ENCODE peak calls at places on chromosomes 6 and 20, in five cellular contexts. S, G, D, X and Z are unnamed samples.

GRCh38 chr6:144195671-144196070 is 45.4 kb downstream of the STX11 start:
- DNase-seq in S (no peak), G (no peak), D (peak; percentile 41), X (peak; percentile 77), Z (no peak)

GRCh38 chr6:1390805-1391511 is 1.6 kb downstream of the FOXF2 start:
- DNase-seq in S (no peak), G (no peak), D (no peak), X (no peak), Z (no peak)

GRCh38 chr20:47241345-47241781 is 115.1 kb downstream of the ZMYND8 start:
- DNase-seq in S (no peak), G (no peak), D (peak; percentile 97), X (peak; percentile 97), Z (no peak)

GRCh38 chr6:14380421-14380820 is 262.8 kb downstream of the CD83 start:
- DNase-seq in S (no peak), G (no peak), D (no peak), X (peak; percentile 3), Z (no peak)

GRCh38 chr6:157823523-157824370 is 701 bp downstream of the SNX9 start:
- DNase-seq in S (peak; percentile 87), G (peak; percentile 58), D (peak; percentile 43), X (peak; percentile 77), Z (peak; percentile 69)

GRCh38 chr6:106444777-106445507 is 84.4 kb downstream of the CRYBG1 start:
- DNase-seq in S (no peak), G (peak; percentile 39), D (peak; percentile 32), X (peak; percentile 61), Z (no peak)

GRCh38 chr20:35901678-35902544 is 52.4 kb downstream of the SCAND1 start:
- DNase-seq in S (no peak), G (no peak), D (peak; percentile 78), X (peak; percentile 92), Z (no peak)

GRCh38 chr6:22141271-22141745 is 155.5 kb downstream of the PRL start:
- DNase-seq in S (peak; percentile 78), G (no peak), D (no peak), X (peak; percentile 78), Z (no peak)

GRCh38 chr6:167350731-167351655 is 26.1 kb downstream of the TTLL2 start:
- DNase-seq in S (peak; percentile 84), G (peak; percentile 77), D (no peak), X (peak; percentile 41), Z (peak; percentile 28)

GRCh38 chr6:26207248-26207801 is 120.1 kb downstream of the HFE start:
- DNase-seq in S (no peak), G (no peak), D (no peak), X (no peak), Z (no peak)

GRCh38 chr6:85460951-85461805 is 11.3 kb downstream of the NT5E start:
- DNase-seq in S (no peak), G (no peak), D (no peak), X (peak; percentile 82), Z (peak; percentile 49)

GRCh38 chr6:14316911-14317535 is 199.5 kb downstream of the CD83 start:
- DNase-seq in S (no peak), G (no peak), D (no peak), X (no peak), Z (no peak)

GRCh38 chr20:54203281-54203680 is 4.6 kb upstream of the PFDN4 start:
- DNase-seq in S (no peak), G (no peak), D (no peak), X (no peak), Z (no peak)

GRCh38 chr6:158706369-158706982 is 56.6 kb downstream of the SYTL3 start:
- DNase-seq in S (peak; percentile 70), G (peak; percentile 62), D (no peak), X (peak; percentile 41), Z (no peak)

GRCh38 chr6:34189806-34190503 is 44.1 kb upstream of the GRM4 start:
- DNase-seq in S (no peak), G (no peak), D (no peak), X (no peak), Z (no peak)

GRCh38 chr6:34709386-34709785 is 12.8 kb upstream of the ILRUN start:
- DNase-seq in S (peak; percentile 95), G (no peak), D (peak; percentile 33), X (peak; percentile 76), Z (peak; percentile 61)

GRCh38 chr20:15992564-15992963 is 580.7 kb downstream of the KIF16B start:
- DNase-seq in S (no peak), G (no peak), D (no peak), X (peak; percentile 2), Z (no peak)

GRCh38 chr6:47440722-47441121 is 36.9 kb upstream of the CD2AP start:
- DNase-seq in S (no peak), G (peak; percentile 16), D (no peak), X (peak; percentile 3), Z (peak; percentile 37)

GRCh38 chr20:17229256-17229655 is 2.4 kb downstream of the PCSK2 start:
- DNase-seq in S (no peak), G (no peak), D (no peak), X (no peak), Z (no peak)
- H3K4me3 ChIP-seq in S (no peak overlapping the region), G (no peak overlapping the region), D (no peak overlapping the region), X (no peak overlapping the region), Z (no peak overlapping the region)

GRCh38 chr6:134436281-134436815 is 118.4 kb upstream of the SGK1 start:
- DNase-seq in S (peak; percentile 86), G (no peak), D (peak; percentile 84), X (peak; percentile 98), Z (no peak)

GRCh38 chr6:134437376-134437775 is 119.5 kb upstream of the SGK1 start:
- DNase-seq in S (peak; percentile 56), G (no peak), D (no peak), X (peak; percentile 53), Z (no peak)

GRCh38 chr6:134435814-134436280 is 117.9 kb upstream of the SGK1 start:
- DNase-seq in S (no peak), G (no peak), D (no peak), X (no peak), Z (no peak)

GRCh38 chr6:134438825-134439224 is 120.9 kb upstream of the SGK1 start:
- DNase-seq in S (no peak), G (no peak), D (no peak), X (no peak), Z (no peak)

GRCh38 chr6:134436950-134437349 is 119.0 kb upstream of the SGK1 start:
- DNase-seq in S (no peak), G (no peak), D (no peak), X (no peak), Z (no peak)
- H3K27ac ChIP-seq in S (no peak overlapping the region), G (peak overlapping the region; percentile 87), D (peak overlapping the region; percentile 42), X (peak overlapping the region; percentile 94), Z (no peak overlapping the region)

GRCh38 chr20:51400051-51400926 is 142.2 kb downstream of the NFATC2 start:
- DNase-seq in S (no peak), G (no peak), D (no peak), X (no peak), Z (no peak)

GRCh38 chr20:51399138-51399890 is 143.2 kb downstream of the NFATC2 start:
- DNase-seq in S (no peak), G (no peak), D (no peak), X (no peak), Z (no peak)

GRCh38 chr20:51403465-51404220 is 138.9 kb downstream of the NFATC2 start:
- DNase-seq in S (no peak), G (no peak), D (no peak), X (no peak), Z (no peak)

GRCh38 chr20:51404297-51405060 is 138.0 kb downstream of the NFATC2 start:
- DNase-seq in S (no peak), G (no peak), D (no peak), X (peak; percentile 57), Z (no peak)

DNA sequence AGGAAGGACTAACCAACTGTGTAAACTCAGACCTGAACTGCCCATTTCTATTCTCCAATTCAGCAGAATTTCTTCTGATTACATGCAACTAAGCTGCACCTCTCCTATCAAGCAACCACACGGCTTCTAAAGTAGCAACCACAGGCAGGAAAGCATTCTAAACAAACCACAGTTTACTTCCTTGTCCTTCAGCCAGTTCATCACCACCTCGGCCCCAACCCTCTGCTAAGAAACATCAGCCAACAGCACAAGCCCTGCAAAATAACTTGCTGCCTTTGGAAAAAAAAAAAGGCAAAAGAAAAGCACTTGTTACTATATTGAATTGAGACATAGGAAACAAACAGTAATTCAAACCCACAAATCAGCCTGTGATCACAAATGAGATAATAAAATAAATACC is 140.3 kb downstream of the NFATC2 start:
- DNase-seq in S (no peak), G (no peak), D (peak; percentile 39), X (peak; percentile 67), Z (no peak)
- H3K4me3 ChIP-seq in S (no peak overlapping the region), G (no peak overlapping the region), D (no peak overlapping the region), X (no peak overlapping the region), Z (no peak overlapping the region)

GRCh38 chr20:49461894-49462293 is 20.6 kb downstream of the KCNB1 start:
- DNase-seq in S (no peak), G (no peak), D (no peak), X (no peak), Z (no peak)
- H3K27ac ChIP-seq in S (no peak overlapping the region), G (no peak overlapping the region), D (no peak overlapping the region), X (no peak overlapping the region), Z (no peak overlapping the region)

GRCh38 chr6:134510121-134510520 is 192.2 kb upstream of the SGK1 start:
- DNase-seq in S (no peak), G (no peak), D (peak; percentile 34), X (peak; percentile 64), Z (no peak)

GRCh38 chr6:134502614-134503541 is 185.0 kb upstream of the SGK1 start:
- DNase-seq in S (no peak), G (no peak), D (no peak), X (no peak), Z (peak; percentile 83)

GRCh38 chr6:134508862-134509498 is 191.1 kb upstream of the SGK1 start:
- DNase-seq in S (no peak), G (no peak), D (no peak), X (no peak), Z (no peak)

GRCh38 chr6:134503542-134504281 is 185.8 kb upstream of the SGK1 start:
- DNase-seq in S (no peak), G (no peak), D (no peak), X (peak; percentile 39), Z (peak; percentile 46)

DNA sequence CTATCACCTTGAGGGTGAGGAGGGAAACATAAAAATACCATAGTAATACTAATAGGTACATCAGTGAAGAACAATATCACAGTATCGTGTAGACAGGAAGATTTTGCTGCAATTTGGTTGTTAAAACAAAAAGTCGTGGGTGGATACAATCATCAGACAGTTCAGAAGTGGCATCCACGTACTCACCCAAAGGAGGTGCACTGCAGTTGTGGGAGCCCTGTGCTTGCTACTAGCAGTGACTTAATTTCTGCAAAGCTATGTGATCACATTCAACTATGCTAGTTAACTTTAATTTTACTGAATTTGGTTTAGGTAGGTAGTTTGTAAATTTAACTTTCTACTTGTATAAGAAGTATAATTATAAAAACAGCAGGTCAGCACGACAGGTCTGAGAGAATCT is 188.2 kb upstream of the SGK1 start:
- DNase-seq in S (no peak), G (no peak), D (no peak), X (no peak), Z (no peak)
- H3K4me3 ChIP-seq in S (no peak overlapping the region), G (no peak overlapping the region), D (no peak overlapping the region), X (no peak overlapping the region), Z (no peak overlapping the region)